ENCODE peak calls at places on chromosomes 1 and 21, in ten cellular contexts. Y is body of pancreas, R is spleen, U is stomach, B is testis, K is ovary, W is heart left ventricle, C is H1, D is esophagus muscularis mucosa, S is sigmoid colon. P is an unnamed sample.

GRCh38 chr1:30868833-30869435 is 39.6 kb downstream of the SDC3 start:
- DNase-seq in B (no peak), U (no peak), Y (no peak), C (no peak), R (no peak), D (no peak), S (no peak), K (no peak), W (peak; percentile 11), P (no peak)

GRCh38 chr1:48966583-48966982 is 189.9 kb upstream of the BEND5 start:
- DNase-seq in Y (no peak), S (no peak), R (no peak), U (no peak), B (no peak), K (no peak), D (no peak), W (no peak), C (no peak), P (no peak)

GRCh38 chr21:43987509-43987908 is 24.6 kb upstream of the TRAPPC10 start:
- DNase-seq in W (no peak), U (no peak), Y (no peak), K (no peak), B (no peak), R (no peak), S (no peak), C (no peak), D (no peak), P (no peak)

GRCh38 chr1:213821175-213821942 is 166.4 kb upstream of the PROX1 start:
- DNase-seq in U (no peak), W (no peak), S (no peak), C (no peak), K (no peak), Y (no peak), D (no peak), B (no peak), R (no peak), P (no peak)

GRCh38 chr1:22257286-22258275 is 114.7 kb upstream of the WNT4 start:
- DNase-seq in Y (no peak), K (no peak), S (no peak), D (no peak), U (peak; percentile 78), R (no peak), C (no peak), B (no peak), W (no peak), P (no peak)

GRCh38 chr1:39576016-39576657 is 453 bp downstream of the PABPC4 start:
- DNase-seq in K (peak; percentile 33), W (peak; percentile 66), D (no peak), Y (peak; percentile 34), C (no peak), B (peak; percentile 33), U (peak; percentile 30), S (no peak), R (peak; percentile 86), P (no peak)

GRCh38 chr1:192907545-192908243 is 98.9 kb downstream of the RGS2 start:
- DNase-seq in Y (no peak), K (no peak), W (no peak), S (no peak), D (no peak), B (no peak), U (no peak), C (no peak), R (no peak), P (no peak)

GRCh38 chr1:68024635-68025338 is 25.6 kb downstream of the DIRAS3 start:
- DNase-seq in W (no peak), R (no peak), Y (no peak), B (no peak), D (no peak), U (no peak), S (no peak), C (no peak), K (no peak), P (no peak)

GRCh38 chr1:238451006-238451405 is 560.3 kb upstream of the ZP4 start:
- DNase-seq in W (no peak), K (no peak), C (no peak), Y (no peak), S (no peak), D (no peak), U (no peak), R (no peak), B (no peak), P (no peak)

GRCh38 chr1:9078035-9078948 is 8.9 kb upstream of the SLC2A5 start:
- DNase-seq in S (no peak), R (no peak), K (no peak), C (no peak), D (no peak), B (no peak), Y (peak; percentile 22), U (no peak), W (no peak), P (no peak)

GRCh38 chr1:152497273-152497672 is 13.3 kb upstream of the LCE5A start:
- DNase-seq in Y (no peak), K (no peak), D (no peak), U (no peak), R (no peak), W (no peak), B (no peak), S (no peak), C (no peak), P (peak; percentile 3)

GRCh38 chr1:82806133-82806532 is 1005.4 kb downstream of the ADGRL2 start:
- DNase-seq in R (no peak), C (no peak), U (no peak), W (no peak), D (no peak), B (no peak), S (no peak), K (no peak), Y (no peak), P (no peak)

GRCh38 chr1:7581754-7582264 is 189.3 kb upstream of the VAMP3 start:
- DNase-seq in D (no peak), S (peak; percentile 75), U (no peak), Y (peak; percentile 41), K (no peak), B (peak; percentile 73), W (no peak), R (peak; percentile 30), C (no peak), P (no peak)

GRCh38 chr1:218531936-218532335 is 186.8 kb downstream of the TGFB2 start:
- DNase-seq in S (no peak), K (no peak), W (no peak), R (no peak), B (no peak), C (no peak), U (no peak), Y (no peak), D (no peak), P (no peak)
- TF ChIP-seq POLR2A in S (no peak), K (no peak), W (no peak), R (no peak), B (no peak), C (no peak), U (no peak), Y (no peak), D (no peak), P (no peak)

GRCh38 chr1:228487336-228488106 is at the start of gene RNF187:
- DNase-seq in U (peak; percentile 91), D (peak; percentile 97), R (peak; percentile 98), C (peak; percentile 95), K (peak; percentile 90), S (peak; percentile 93), Y (peak; percentile 87), W (peak; percentile 97), B (no peak), P (peak; percentile 79)
- TF ChIP-seq POLR2A in U (no peak), D (no peak), R (no peak), C (no peak), K (no peak), S (no peak), Y (no peak), W (no peak), B (no peak), P (peak; percentile 51)

GRCh38 chr1:236289492-236290131 is 7.9 kb upstream of the ERO1B start:
- DNase-seq in W (no peak), R (no peak), K (no peak), S (no peak), B (no peak), C (no peak), Y (no peak), D (no peak), U (no peak), P (no peak)

GRCh38 chr1:236284291-236284711 is 2.5 kb upstream of the ERO1B start:
- DNase-seq in D (no peak), W (no peak), U (no peak), B (no peak), K (no peak), S (no peak), C (no peak), R (no peak), Y (no peak), P (peak; percentile 21)

GRCh38 chr1:236288620-236288976 is 6.8 kb upstream of the ERO1B start:
- DNase-seq in D (no peak), U (no peak), W (no peak), B (no peak), C (no peak), K (no peak), R (no peak), Y (no peak), S (no peak), P (no peak)

GRCh38 chr1:236287356-236287755 is 5.6 kb upstream of the ERO1B start:
- DNase-seq in U (no peak), S (no peak), C (no peak), D (no peak), B (no peak), R (no peak), W (no peak), K (no peak), Y (no peak), P (no peak)

GRCh38 chr1:236287757-236288619 is 6.2 kb upstream of the ERO1B start:
- DNase-seq in C (peak; percentile 52), K (peak; percentile 83), U (no peak), B (peak; percentile 78), D (no peak), R (no peak), Y (peak; percentile 68), S (peak; percentile 87), W (no peak), P (peak; percentile 12)
- TF ChIP-seq POLR2A in C (peak; percentile 59), K (peak; percentile 63), U (no peak), B (no peak), D (no peak), R (no peak), Y (no peak), S (peak; percentile 67), W (no peak), P (no peak)

DNA sequence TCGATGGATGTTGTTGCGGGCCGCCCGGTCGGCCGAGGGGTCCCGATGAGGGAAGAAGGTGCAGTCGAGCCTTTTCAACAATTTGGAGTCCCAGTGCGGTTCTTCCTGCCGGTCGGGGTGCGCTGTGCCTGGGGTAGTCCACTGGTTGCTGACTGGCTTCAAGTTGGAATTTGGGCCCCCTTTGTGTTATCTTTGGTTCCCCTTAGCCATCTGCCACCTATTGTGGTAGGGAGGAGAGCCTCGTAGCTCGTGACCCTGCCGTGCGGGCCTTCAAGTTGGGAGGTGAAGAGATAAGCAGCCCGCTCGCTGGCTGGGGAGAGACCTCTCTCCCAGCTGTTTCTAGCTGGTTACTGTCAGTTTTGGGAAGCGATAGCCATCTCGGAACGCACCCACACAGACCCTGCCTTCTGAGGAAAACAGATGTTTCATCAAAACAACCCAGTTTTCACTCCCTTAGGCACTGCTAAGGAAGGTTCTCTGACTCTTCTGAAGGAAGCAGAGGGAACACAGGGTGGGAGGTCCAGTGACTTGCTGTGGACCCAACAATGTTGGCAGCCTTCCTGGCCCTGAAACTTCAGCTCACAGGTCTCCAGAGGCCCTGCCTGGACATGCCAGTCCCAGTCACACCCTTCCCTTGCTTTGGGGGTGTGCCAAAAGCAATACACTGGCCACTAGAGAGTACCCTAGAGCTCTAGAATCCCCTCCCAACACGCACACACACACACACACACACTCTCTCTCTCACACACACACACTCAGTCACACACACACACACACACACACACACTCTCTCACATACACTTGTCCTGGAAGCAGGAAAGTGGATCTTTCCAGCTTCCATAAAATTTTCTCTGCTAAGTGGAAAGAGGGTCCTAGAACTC is 1.0 kb downstream of the BTG2 start:
- DNase-seq in R (peak; percentile 88), U (peak; percentile 91), W (peak; percentile 87), C (no peak), D (no peak), B (peak; percentile 84), K (peak; percentile 83), S (peak; percentile 95), Y (peak; percentile 93), P (peak; percentile 93)
- TF ChIP-seq POLR2A in R (peak; percentile 39), U (peak; percentile 10), W (no peak), C (no peak), D (no peak), B (no peak), K (peak; percentile 34), S (no peak), Y (peak; percentile 57), P (peak; percentile 85)